ENCODE peak calls at places on chromosomes 2 and 18, in six cellular contexts. N is GM10248; T is foreskin melanocyte; S is glutamatergic neuron; R is endothelial cell; M is CD4-positive, CD25-positive, alpha-beta regulatory T cell. I is an unnamed sample.

GRCh38 chr2:36807223-36807886 is 110.8 kb downstream of the VIT start:
- DNase-seq in N (no peak), T (no peak), S (no peak), R (no peak), M (no peak), I (peak; percentile 69)

GRCh38 chr2:116804901-116805300 is 1009.6 kb upstream of the DDX18 start:
- DNase-seq in N (no peak), T (no peak), S (no peak), R (no peak), M (no peak), I (no peak)

GRCh38 chr2:27078267-27079194 is at the start of gene EMILIN1:
- DNase-seq in N (no peak), T (peak; percentile 30), S (peak; percentile 37), R (no peak), M (no peak), I (no peak)

GRCh38 chr18:25533088-25533676 is 181.2 kb upstream of the ZNF521 start:
- DNase-seq in N (no peak), T (no peak), S (no peak), R (no peak), M (no peak), I (no peak)

GRCh38 chr2:127081826-127082633 is 24.9 kb downstream of the BIN1 start:
- DNase-seq in N (peak; percentile 80), T (no peak), S (no peak), R (no peak), M (peak; percentile 95), I (peak; percentile 64)

GRCh38 chr2:115196577-115196976 is 754.1 kb downstream of the DPP10 start:
- DNase-seq in N (no peak), T (no peak), S (no peak), R (no peak), M (no peak), I (no peak)

GRCh38 chr2:206840999-206841398 is 75.6 kb downstream of the FASTKD2 start:
- DNase-seq in N (no peak), T (no peak), S (no peak), R (no peak), M (no peak), I (no peak)

GRCh38 chr18:48264508-48264907 is 144.7 kb downstream of the ZBTB7C start:
- DNase-seq in N (no peak), T (no peak), S (no peak), R (no peak), M (no peak), I (no peak)

GRCh38 chr2:230939066-230939591 is 14.1 kb upstream of the GPR55 start:
- DNase-seq in N (no peak), T (no peak), S (no peak), R (no peak), M (no peak), I (no peak)

GRCh38 chr18:76274470-76275289 is 220.4 kb downstream of the ZNF516 start:
- DNase-seq in N (no peak), T (no peak), S (peak; percentile 68), R (peak; percentile 45), M (no peak), I (peak; percentile 76)

I was measured in WERI-Rb-1.